ENCODE peak calls at places on chromosome 10, in six cellular contexts. A is astrocyte of the spinal cord, M is PC-9, J is cardiac fibroblast, E is right atrium auricular region, V is cardiac muscle cell. W is an unnamed sample.
A peak's percentile ranks its signal among the peaks of the same experiment; 100 is the strongest.

GRCh38 chr10:80486151-80486692 is 32.1 kb downstream of the TSPAN14 start:
- DNase-seq in J (no peak), M (no peak), A (no peak), V (no peak), E (no peak), W (no peak)

GRCh38 chr10:74373059-74373458 is 222.0 kb downstream of the ADK start:
- DNase-seq in V (no peak), J (no peak), M (no peak), A (no peak), E (no peak), W (no peak)

GRCh38 chr10:61486738-61487396 is 33.7 kb upstream of the TMEM26 start:
- DNase-seq in A (peak; percentile 43), E (no peak), M (peak; percentile 34), V (no peak), J (peak; percentile 56), W (no peak)

GRCh38 chr10:98196985-98197384 is 62.5 kb downstream of the R3HCC1L start:
- DNase-seq in A (no peak), J (no peak), M (no peak), E (no peak), V (no peak), W (no peak)

GRCh38 chr10:128103229-128103714 is 23.0 kb downstream of the MKI67 start:
- DNase-seq in V (no peak), A (no peak), E (no peak), M (no peak), J (no peak), W (no peak)

GRCh38 chr10:97898429-97898828 is 48.8 kb downstream of the GOLGA7B start:
- DNase-seq in M (no peak), E (no peak), J (peak; percentile 12), V (no peak), A (no peak), W (no peak)

GRCh38 chr10:127153166-127153565 is 43.2 kb downstream of the INSYN2A start:
- DNase-seq in A (peak; percentile 16), E (peak; percentile 30), V (no peak), M (no peak), J (no peak), W (no peak)

GRCh38 chr10:84665883-84666463 is 337.6 kb downstream of the CCSER2 start:
- DNase-seq in V (peak; percentile 21), E (no peak), M (no peak), A (no peak), J (no peak), W (peak; percentile 57)

GRCh38 chr10:45379891-45380540 is 6.0 kb downstream of the ALOX5 start:
- DNase-seq in V (no peak), A (no peak), E (no peak), M (no peak), J (no peak), W (no peak)

GRCh38 chr10:46542567-46543323 is 13.7 kb downstream of the GPRIN2 start:
- DNase-seq in J (no peak), M (no peak), E (no peak), A (no peak), V (no peak), W (peak; percentile 14)

GRCh38 chr10:42149027-42149700 is 489.2 kb downstream of the ZNF33B start:
- DNase-seq in E (no peak), V (no peak), A (no peak), J (peak; percentile 1), M (no peak), W (no peak)

GRCh38 chr10:8477300-8477699 is 422.8 kb downstream of the GATA3 start:
- DNase-seq in E (no peak), M (no peak), J (no peak), A (no peak), V (no peak), W (no peak)

GRCh38 chr10:62170738-62171137 is 97.9 kb downstream of the RTKN2 start:
- DNase-seq in V (no peak), A (no peak), E (no peak), M (no peak), J (no peak), W (no peak)

GRCh38 chr10:43584051-43584450 is 9.6 kb upstream of the ZNF239 start:
- DNase-seq in M (no peak), E (no peak), A (no peak), V (no peak), J (no peak), W (no peak)

GRCh38 chr10:57786850-57787750 is 480.6 kb downstream of the IPMK start:
- DNase-seq in J (no peak), M (no peak), E (no peak), A (no peak), V (no peak), W (no peak)
- TF ChIP-seq CTCF in J (no peak), M (no peak), E (no peak), A (no peak), V (no peak), W (no peak)

GRCh38 chr10:108775911-108776475 is 1147.3 kb downstream of the XPNPEP1 start:
- DNase-seq in E (no peak), A (peak; percentile 22), J (no peak), M (no peak), V (no peak), W (no peak)

GRCh38 chr10:108784534-108784933 is 1138.8 kb downstream of the XPNPEP1 start:
- DNase-seq in A (no peak), E (no peak), V (no peak), J (no peak), M (no peak), W (no peak)

GRCh38 chr10:108783897-108784296 is 1139.4 kb downstream of the XPNPEP1 start:
- DNase-seq in J (peak; percentile 46), A (peak; percentile 50), E (no peak), M (peak; percentile 48), V (no peak), W (peak; percentile 2)

GRCh38 chr10:108782411-108782810 is 1140.9 kb downstream of the XPNPEP1 start:
- DNase-seq in E (no peak), M (no peak), V (no peak), J (no peak), A (no peak), W (no peak)

GRCh38 chr10:108779501-108779900 is 1143.8 kb downstream of the XPNPEP1 start:
- DNase-seq in E (no peak), V (no peak), M (no peak), A (no peak), J (no peak), W (no peak)
- TF ChIP-seq CTCF in E (no peak), V (no peak), M (no peak), A (no peak), J (no peak), W (no peak)

DNA sequence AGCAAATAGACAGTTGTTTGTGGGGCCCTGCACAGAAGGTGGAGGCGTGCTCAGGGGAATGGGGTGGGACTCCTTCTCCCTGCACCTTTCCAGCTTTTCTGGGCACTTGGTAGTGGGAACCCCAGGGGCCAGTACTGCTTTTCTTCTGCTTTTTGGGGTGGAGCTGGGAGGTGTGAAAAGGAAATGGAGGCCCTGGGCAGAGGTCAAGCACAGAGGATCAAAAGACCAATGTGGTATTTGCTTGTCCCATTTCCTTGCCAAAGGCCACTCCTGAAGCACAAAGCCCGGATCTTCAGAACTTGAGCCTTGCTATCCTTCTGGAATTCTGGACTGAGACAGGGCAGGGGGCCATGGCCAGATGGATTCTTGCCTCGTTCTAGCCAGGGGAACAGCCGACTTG is 26.4 kb downstream of the ADRA2A start:
- DNase-seq in J (no peak), E (no peak), V (no peak), M (no peak), A (no peak), W (no peak)
- TF ChIP-seq CTCF in J (no peak), E (no peak), V (no peak), M (no peak), A (no peak), W (no peak)

GRCh38 chr10:73065441-73065840 is 31.2 kb downstream of the P4HA1 start:
- DNase-seq in V (no peak), M (no peak), A (no peak), E (no peak), J (no peak), W (no peak)

GRCh38 chr10:73058057-73058591 is 38.5 kb downstream of the P4HA1 start:
- DNase-seq in J (no peak), V (no peak), A (no peak), E (no peak), M (no peak), W (no peak)

GRCh38 chr10:73060173-73060572 is 36.5 kb downstream of the P4HA1 start:
- DNase-seq in M (no peak), J (no peak), A (no peak), E (no peak), V (no peak), W (no peak)

GRCh38 chr10:73061743-73062142 is 34.9 kb downstream of the P4HA1 start:
- DNase-seq in V (no peak), A (no peak), J (no peak), M (no peak), E (no peak), W (no peak)

GRCh38 chr10:73060738-73061635 is 35.7 kb downstream of the P4HA1 start:
- DNase-seq in E (no peak), A (peak; percentile 32), V (peak; percentile 43), J (peak; percentile 51), M (no peak), W (no peak)
- TF ChIP-seq CTCF in E (no peak), A (peak; percentile 42), V (peak; percentile 46), J (peak; percentile 24), M (peak; percentile 80), W (no peak)

GRCh38 chr10:132443605-132443997 is 46.6 kb downstream of the PWWP2B start:
- DNase-seq in E (no peak), V (no peak), A (peak; percentile 37), M (no peak), J (peak; percentile 34), W (no peak)
- TF ChIP-seq CTCF in E (no peak), V (peak; percentile 53), A (peak; percentile 65), M (peak; percentile 51), J (peak; percentile 51), W (no peak)

GRCh38 chr10:70811881-70812280 is 3.9 kb upstream of the SGPL1 start:
- DNase-seq in A (no peak), E (no peak), J (no peak), M (no peak), V (no peak), W (no peak)
- TF ChIP-seq CTCF in A (no peak), E (no peak), J (no peak), M (no peak), V (no peak), W (no peak)

GRCh38 chr10:12625393-12626023 is 276.2 kb downstream of the CAMK1D start:
- DNase-seq in V (no peak), M (no peak), A (no peak), J (no peak), E (peak; percentile 16), W (no peak)
- TF ChIP-seq CTCF in V (no peak), M (no peak), A (no peak), J (no peak), E (no peak), W (no peak)

W was measured in Calu3.